ENCODE peak calls at places on chromosome X, in nine cellular contexts. One of them, this sample, is unnamed. For H3K4me1, the result is how much of the 10 kb centered on the place peaks cover.

GRCh38 chrX:87664381-87664780 is 146.8 kb downstream of the KLHL4 start:
- DNase-seq in A549: peak
- DNase-seq in breast epithelium: no peak
- DNase-seq in right lobe of liver: no peak
- DNase-seq in body of pancreas: no peak
- DNase-seq in stomach: no peak
- DNase-seq in sigmoid colon: no peak
- DNase-seq in heart left ventricle: no peak
- DNase-seq in ovary: no peak
- DNase-seq in this sample: no peak

GRCh38 chrX:87873347-87873941 is 355.8 kb downstream of the KLHL4 start:
- DNase-seq in right lobe of liver: no peak
- DNase-seq in body of pancreas: no peak
- DNase-seq in ovary: no peak
- DNase-seq in heart left ventricle: no peak
- DNase-seq in sigmoid colon: no peak
- DNase-seq in stomach: no peak
- DNase-seq in A549: no peak
- DNase-seq in breast epithelium: no peak
- DNase-seq in this sample: no peak

GRCh38 chrX:134294548-134294947 is 57.6 kb downstream of the CCDC160 start:
- DNase-seq in sigmoid colon: no peak
- DNase-seq in body of pancreas: no peak
- DNase-seq in breast epithelium: no peak
- DNase-seq in A549: no peak
- DNase-seq in ovary: no peak
- DNase-seq in right lobe of liver: no peak
- DNase-seq in heart left ventricle: no peak
- DNase-seq in stomach: no peak
- DNase-seq in this sample: no peak

GRCh38 chrX:44951572-44952067 is 78.6 kb downstream of the KDM6A start:
- DNase-seq in body of pancreas: no peak
- DNase-seq in breast epithelium: no peak
- DNase-seq in heart left ventricle: no peak
- DNase-seq in ovary: no peak
- DNase-seq in stomach: no peak
- DNase-seq in right lobe of liver: no peak
- DNase-seq in sigmoid colon: no peak
- DNase-seq in A549: no peak
- DNase-seq in this sample: no peak

GRCh38 chrX:538311-538710 is 92.3 kb upstream of the SHOX start:
- DNase-seq in stomach: no peak
- DNase-seq in body of pancreas: no peak
- DNase-seq in A549: no peak
- DNase-seq in ovary: no peak
- DNase-seq in right lobe of liver: no peak
- DNase-seq in heart left ventricle: no peak
- DNase-seq in breast epithelium: no peak
- DNase-seq in sigmoid colon: no peak
- DNase-seq in this sample: no peak

GRCh38 chrX:10172867-10173266 is 16.1 kb downstream of the CLCN4 start:
- DNase-seq in A549: no peak
- DNase-seq in right lobe of liver: no peak
- DNase-seq in heart left ventricle: no peak
- DNase-seq in breast epithelium: no peak
- DNase-seq in body of pancreas: no peak
- DNase-seq in stomach: no peak
- DNase-seq in sigmoid colon: no peak
- DNase-seq in ovary: no peak
- DNase-seq in this sample: no peak

GRCh38 chrX:104668550-104668949 is 102.6 kb downstream of the IL1RAPL2 start:
- DNase-seq in stomach: no peak
- DNase-seq in heart left ventricle: no peak
- DNase-seq in body of pancreas: no peak
- DNase-seq in A549: peak
- DNase-seq in ovary: no peak
- DNase-seq in sigmoid colon: no peak
- DNase-seq in breast epithelium: no peak
- DNase-seq in right lobe of liver: no peak
- DNase-seq in this sample: no peak

GRCh38 chrX:119880552-119881437 is 9.2 kb downstream of the NDUFA1 start:
- DNase-seq in sigmoid colon: no peak
- DNase-seq in ovary: peak
- DNase-seq in stomach: no peak
- DNase-seq in body of pancreas: peak
- DNase-seq in heart left ventricle: no peak
- DNase-seq in A549: peak
- DNase-seq in breast epithelium: no peak
- DNase-seq in right lobe of liver: no peak
- DNase-seq in this sample: no peak

GRCh38 chrX:72020204-72020603 is 109.6 kb downstream of the NHSL2 start:
- DNase-seq in A549: no peak
- DNase-seq in heart left ventricle: no peak
- DNase-seq in stomach: no peak
- DNase-seq in sigmoid colon: peak
- DNase-seq in body of pancreas: no peak
- DNase-seq in right lobe of liver: no peak
- DNase-seq in ovary: peak
- DNase-seq in breast epithelium: no peak
- DNase-seq in this sample: no peak

GRCh38 chrX:118254611-118255010 is 91.3 kb upstream of the WDR44 start:
- DNase-seq in ovary: peak
- DNase-seq in stomach: peak
- DNase-seq in sigmoid colon: no peak
- DNase-seq in body of pancreas: peak
- DNase-seq in A549: peak
- DNase-seq in right lobe of liver: peak
- DNase-seq in breast epithelium: no peak
- DNase-seq in heart left ventricle: no peak
- DNase-seq in this sample: no peak

GRCh38 chrX:103828529-103828928 is 3.5 kb downstream of the RAB9B start:
- DNase-seq in ovary: no peak
- DNase-seq in sigmoid colon: no peak
- DNase-seq in heart left ventricle: no peak
- DNase-seq in right lobe of liver: no peak
- DNase-seq in breast epithelium: no peak
- DNase-seq in body of pancreas: no peak
- DNase-seq in A549: no peak
- DNase-seq in stomach: no peak
- DNase-seq in this sample: no peak

GRCh38 chrX:35919536-35920309 is at the start of gene CFAP47:
- DNase-seq in ovary: no peak
- DNase-seq in stomach: peak
- DNase-seq in sigmoid colon: no peak
- DNase-seq in heart left ventricle: no peak
- DNase-seq in A549: peak
- DNase-seq in right lobe of liver: no peak
- DNase-seq in breast epithelium: no peak
- DNase-seq in body of pancreas: peak
- DNase-seq in this sample: peak

GRCh38 chrX:107827137-107827831 is 1.6 kb downstream of the MID2 start:
- DNase-seq in heart left ventricle: no peak
- DNase-seq in stomach: no peak
- DNase-seq in body of pancreas: no peak
- DNase-seq in A549: no peak
- DNase-seq in right lobe of liver: no peak
- DNase-seq in ovary: no peak
- DNase-seq in sigmoid colon: no peak
- DNase-seq in breast epithelium: no peak
- DNase-seq in this sample: no peak

GRCh38 chrX:131288738-131289511 is at the start of gene IGSF1:
- DNase-seq in body of pancreas: peak
- DNase-seq in A549: no peak
- DNase-seq in breast epithelium: no peak
- DNase-seq in ovary: peak
- DNase-seq in right lobe of liver: peak
- DNase-seq in stomach: no peak
- DNase-seq in heart left ventricle: no peak
- DNase-seq in sigmoid colon: peak
- DNase-seq in this sample: no peak

GRCh38 chrX:125846251-125846650 is 319.8 kb downstream of the DCAF12L2 start:
- DNase-seq in ovary: no peak
- DNase-seq in heart left ventricle: no peak
- DNase-seq in body of pancreas: no peak
- DNase-seq in stomach: no peak
- DNase-seq in breast epithelium: no peak
- DNase-seq in A549: no peak
- DNase-seq in sigmoid colon: no peak
- DNase-seq in right lobe of liver: no peak
- DNase-seq in this sample: no peak

GRCh38 chrX:30995060-30995700 is 76.7 kb downstream of the FTHL17 start:
- DNase-seq in A549: no peak
- DNase-seq in right lobe of liver: peak
- DNase-seq in sigmoid colon: no peak
- DNase-seq in stomach: no peak
- DNase-seq in heart left ventricle: no peak
- DNase-seq in breast epithelium: no peak
- DNase-seq in body of pancreas: no peak
- DNase-seq in ovary: no peak
- DNase-seq in this sample: no peak

GRCh38 chrX:109709129-109709631 is 23.9 kb downstream of the ACSL4 start:
- DNase-seq in sigmoid colon: no peak
- DNase-seq in heart left ventricle: no peak
- DNase-seq in ovary: no peak
- DNase-seq in right lobe of liver: no peak
- DNase-seq in A549: no peak
- DNase-seq in breast epithelium: no peak
- DNase-seq in stomach: no peak
- DNase-seq in body of pancreas: no peak
- DNase-seq in this sample: no peak
- H3K27ac ChIP-seq in sigmoid colon: no peak
- H3K27ac ChIP-seq in heart left ventricle: peak
- H3K27ac ChIP-seq in ovary: no peak
- H3K27ac ChIP-seq in right lobe of liver: no peak
- H3K27ac ChIP-seq in A549: peak
- H3K27ac ChIP-seq in breast epithelium: peak
- H3K27ac ChIP-seq in stomach: no peak
- H3K27ac ChIP-seq in body of pancreas: no peak
- H3K27ac ChIP-seq in this sample: peak

GRCh38 chrX:137747231-137747630 is 181.3 kb downstream of the ZIC3 start:
- DNase-seq in ovary: no peak
- DNase-seq in heart left ventricle: no peak
- DNase-seq in sigmoid colon: no peak
- DNase-seq in body of pancreas: no peak
- DNase-seq in breast epithelium: no peak
- DNase-seq in right lobe of liver: no peak
- DNase-seq in stomach: no peak
- DNase-seq in A549: no peak
- DNase-seq in this sample: no peak

GRCh38 chrX:137749282-137749681 is 183.4 kb downstream of the ZIC3 start:
- DNase-seq in right lobe of liver: no peak
- DNase-seq in ovary: no peak
- DNase-seq in body of pancreas: no peak
- DNase-seq in stomach: no peak
- DNase-seq in breast epithelium: no peak
- DNase-seq in sigmoid colon: no peak
- DNase-seq in heart left ventricle: no peak
- DNase-seq in A549: no peak
- DNase-seq in this sample: no peak

GRCh38 chrX:137746289-137746688 is 180.4 kb downstream of the ZIC3 start:
- DNase-seq in right lobe of liver: no peak
- DNase-seq in sigmoid colon: no peak
- DNase-seq in heart left ventricle: no peak
- DNase-seq in ovary: no peak
- DNase-seq in A549: no peak
- DNase-seq in body of pancreas: no peak
- DNase-seq in stomach: no peak
- DNase-seq in breast epithelium: no peak
- DNase-seq in this sample: no peak

GRCh38 chrX:137743414-137743813 is 177.5 kb downstream of the ZIC3 start:
- DNase-seq in ovary: no peak
- DNase-seq in heart left ventricle: no peak
- DNase-seq in breast epithelium: no peak
- DNase-seq in sigmoid colon: no peak
- DNase-seq in right lobe of liver: no peak
- DNase-seq in A549: no peak
- DNase-seq in stomach: no peak
- DNase-seq in body of pancreas: no peak
- DNase-seq in this sample: no peak

DNA sequence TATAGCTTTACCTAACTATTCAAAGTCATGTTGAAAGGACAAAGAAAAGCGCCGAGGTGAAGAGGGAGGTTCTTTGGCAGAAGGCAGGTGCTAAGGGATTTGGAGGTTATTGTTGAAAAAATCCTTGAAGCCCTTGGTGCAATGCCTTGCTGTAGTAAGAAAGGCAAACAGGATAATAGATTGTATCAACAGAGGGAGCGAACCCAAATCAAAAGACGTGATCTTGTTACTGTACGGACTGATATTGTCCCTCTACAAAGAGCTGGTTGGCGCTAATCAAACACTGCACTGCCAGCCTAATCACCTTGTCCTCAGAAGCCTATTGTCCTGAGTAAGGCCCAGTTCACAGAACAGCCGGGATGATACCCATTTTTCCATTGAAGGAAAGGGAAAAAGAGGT is 182.9 kb downstream of the ZIC3 start:
- DNase-seq in breast epithelium: no peak
- DNase-seq in sigmoid colon: no peak
- DNase-seq in heart left ventricle: no peak
- DNase-seq in A549: no peak
- DNase-seq in right lobe of liver: no peak
- DNase-seq in stomach: no peak
- DNase-seq in ovary: no peak
- DNase-seq in body of pancreas: no peak
- DNase-seq in this sample: no peak
- H3K4me1 ChIP-seq in breast epithelium: under half
- H3K4me1 ChIP-seq in sigmoid colon: under half
- H3K4me1 ChIP-seq in heart left ventricle: under half
- H3K4me1 ChIP-seq in A549: under half
- H3K4me1 ChIP-seq in right lobe of liver: under half
- H3K4me1 ChIP-seq in stomach: under half
- H3K4me1 ChIP-seq in ovary: under half
- H3K4me1 ChIP-seq in body of pancreas: under half
- H3K4me1 ChIP-seq in this sample: under half

GRCh38 chrX:101097546-101098453 is at the start of gene CENPI:
- DNase-seq in A549: peak
- DNase-seq in stomach: peak
- DNase-seq in sigmoid colon: peak
- DNase-seq in body of pancreas: peak
- DNase-seq in right lobe of liver: peak
- DNase-seq in heart left ventricle: peak
- DNase-seq in breast epithelium: peak
- DNase-seq in ovary: peak
- DNase-seq in this sample: peak
- TF ChIP-seq POLR2A in A549: peak
- TF ChIP-seq POLR2A in stomach: no peak
- TF ChIP-seq POLR2A in sigmoid colon: no peak
- TF ChIP-seq POLR2A in body of pancreas: peak
- TF ChIP-seq POLR2A in right lobe of liver: peak
- TF ChIP-seq POLR2A in heart left ventricle: peak
- TF ChIP-seq POLR2A in breast epithelium: no peak
- TF ChIP-seq POLR2A in ovary: peak
- TF ChIP-seq POLR2A in this sample: no peak

GRCh38 chrX:46770817-46771163 is 11.9 kb upstream of the SLC9A7 start:
- DNase-seq in right lobe of liver: no peak
- DNase-seq in heart left ventricle: no peak
- DNase-seq in ovary: no peak
- DNase-seq in stomach: no peak
- DNase-seq in breast epithelium: no peak
- DNase-seq in A549: no peak
- DNase-seq in sigmoid colon: no peak
- DNase-seq in body of pancreas: no peak
- DNase-seq in this sample: no peak
- H3K27ac ChIP-seq in right lobe of liver: no peak
- H3K27ac ChIP-seq in heart left ventricle: no peak
- H3K27ac ChIP-seq in ovary: no peak
- H3K27ac ChIP-seq in stomach: no peak
- H3K27ac ChIP-seq in breast epithelium: no peak
- H3K27ac ChIP-seq in A549: peak
- H3K27ac ChIP-seq in sigmoid colon: no peak
- H3K27ac ChIP-seq in body of pancreas: no peak
- H3K27ac ChIP-seq in this sample: no peak

GRCh38 chrX:19798423-19798822 is 89.0 kb downstream of the SH3KBP1 start:
- DNase-seq in A549: no peak
- DNase-seq in stomach: no peak
- DNase-seq in ovary: no peak
- DNase-seq in right lobe of liver: no peak
- DNase-seq in heart left ventricle: no peak
- DNase-seq in body of pancreas: no peak
- DNase-seq in sigmoid colon: no peak
- DNase-seq in breast epithelium: no peak
- DNase-seq in this sample: no peak
- H3K4me1 ChIP-seq in A549: under half
- H3K4me1 ChIP-seq in stomach: under half
- H3K4me1 ChIP-seq in ovary: under half
- H3K4me1 ChIP-seq in right lobe of liver: under half
- H3K4me1 ChIP-seq in heart left ventricle: under half
- H3K4me1 ChIP-seq in body of pancreas: under half
- H3K4me1 ChIP-seq in sigmoid colon: under half
- H3K4me1 ChIP-seq in breast epithelium: under half
- H3K4me1 ChIP-seq in this sample: under half